ENCODE peak calls at places on chromosomes 3 and 15, in seven cellular contexts. I is bronchial epithelial cell; R is CD8-positive, alpha-beta T cell; C is colonic mucosa; M is CD4-positive, CD25-positive, alpha-beta regulatory T cell; B is prostate gland; Y is AG04449. D is an unnamed sample.

GRCh38 chr15:100694381-100695012 is 92.1 kb downstream of the ASB7 start:
- DNase-seq in R (no peak), B (peak; percentile 3), Y (no peak), M (no peak), I (no peak), C (peak; percentile 18), D (no peak)

GRCh38 chr15:50830477-50831354 is 65.2 kb upstream of the SPPL2A start:
- DNase-seq in B (no peak), R (no peak), I (no peak), Y (no peak), M (no peak), C (no peak), D (no peak)

GRCh38 chr3:152061296-152061695 is 187.9 kb downstream of the SUCNR1 start:
- DNase-seq in M (no peak), Y (no peak), R (no peak), C (no peak), B (no peak), I (no peak), D (no peak)

GRCh38 chr3:147152476-147152875 is 253.9 kb downstream of the ZIC4 start:
- DNase-seq in C (no peak), R (no peak), M (no peak), B (no peak), Y (no peak), I (no peak), D (no peak)

GRCh38 chr3:65170357-65171090 is 482.7 kb upstream of the ADAMTS9 start:
- DNase-seq in C (peak; percentile 49), R (no peak), M (no peak), Y (no peak), I (peak; percentile 21), B (peak; percentile 24), D (peak; percentile 12)

GRCh38 chr15:85430406-85431204 is 50.2 kb downstream of the AKAP13 start:
- DNase-seq in B (no peak), C (no peak), I (no peak), M (no peak), Y (no peak), R (no peak), D (no peak)

GRCh38 chr3:104612218-104612617 is 754.5 kb upstream of the ALCAM start:
- DNase-seq in B (peak; percentile 43), M (no peak), C (peak; percentile 55), I (no peak), Y (no peak), R (no peak), D (no peak)

GRCh38 chr3:23183731-23184130 is 19.4 kb upstream of the UBE2E2 start:
- DNase-seq in B (peak; percentile 16), I (peak; percentile 59), M (no peak), C (peak; percentile 32), R (no peak), Y (peak; percentile 10), D (no peak)

GRCh38 chr15:58348095-58348812 is 83.5 kb upstream of the LIPC start:
- DNase-seq in B (no peak), R (no peak), M (no peak), C (no peak), I (no peak), Y (no peak), D (peak; percentile 33)

GRCh38 chr15:25179673-25180511 is 225.1 kb downstream of the SNRPN start:
- DNase-seq in Y (no peak), M (no peak), R (peak; percentile 1), C (no peak), I (no peak), B (peak; percentile 2), D (no peak)

GRCh38 chr15:74865316-74865715 is 7.8 kb downstream of the SCAMP2 start:
- DNase-seq in B (no peak), M (no peak), C (no peak), I (peak; percentile 51), Y (no peak), R (no peak), D (no peak)

GRCh38 chr3:168678730-168679129 is 583.0 kb upstream of the GOLIM4 start:
- DNase-seq in B (no peak), R (no peak), C (no peak), M (no peak), Y (no peak), I (peak; percentile 45), D (no peak)

GRCh38 chr3:185030399-185030798 is 122.5 kb downstream of the C3orf70 start:
- DNase-seq in M (no peak), Y (no peak), B (no peak), C (no peak), R (no peak), I (no peak), D (no peak)

GRCh38 chr15:96230557-96231181 is 99.8 kb upstream of the NR2F2 start:
- DNase-seq in I (peak; percentile 96), Y (no peak), M (no peak), B (no peak), C (no peak), R (no peak), D (no peak)

GRCh38 chr3:189099031-189099471 is 72.7 kb upstream of the TPRG1 start:
- DNase-seq in I (no peak), Y (no peak), B (no peak), C (peak; percentile 51), M (no peak), R (no peak), D (no peak)

GRCh38 chr15:23854535-23855252 is 167.6 kb upstream of the NDN start:
- DNase-seq in Y (no peak), R (no peak), B (no peak), C (no peak), M (no peak), I (no peak), D (peak; percentile 5)

DNA sequence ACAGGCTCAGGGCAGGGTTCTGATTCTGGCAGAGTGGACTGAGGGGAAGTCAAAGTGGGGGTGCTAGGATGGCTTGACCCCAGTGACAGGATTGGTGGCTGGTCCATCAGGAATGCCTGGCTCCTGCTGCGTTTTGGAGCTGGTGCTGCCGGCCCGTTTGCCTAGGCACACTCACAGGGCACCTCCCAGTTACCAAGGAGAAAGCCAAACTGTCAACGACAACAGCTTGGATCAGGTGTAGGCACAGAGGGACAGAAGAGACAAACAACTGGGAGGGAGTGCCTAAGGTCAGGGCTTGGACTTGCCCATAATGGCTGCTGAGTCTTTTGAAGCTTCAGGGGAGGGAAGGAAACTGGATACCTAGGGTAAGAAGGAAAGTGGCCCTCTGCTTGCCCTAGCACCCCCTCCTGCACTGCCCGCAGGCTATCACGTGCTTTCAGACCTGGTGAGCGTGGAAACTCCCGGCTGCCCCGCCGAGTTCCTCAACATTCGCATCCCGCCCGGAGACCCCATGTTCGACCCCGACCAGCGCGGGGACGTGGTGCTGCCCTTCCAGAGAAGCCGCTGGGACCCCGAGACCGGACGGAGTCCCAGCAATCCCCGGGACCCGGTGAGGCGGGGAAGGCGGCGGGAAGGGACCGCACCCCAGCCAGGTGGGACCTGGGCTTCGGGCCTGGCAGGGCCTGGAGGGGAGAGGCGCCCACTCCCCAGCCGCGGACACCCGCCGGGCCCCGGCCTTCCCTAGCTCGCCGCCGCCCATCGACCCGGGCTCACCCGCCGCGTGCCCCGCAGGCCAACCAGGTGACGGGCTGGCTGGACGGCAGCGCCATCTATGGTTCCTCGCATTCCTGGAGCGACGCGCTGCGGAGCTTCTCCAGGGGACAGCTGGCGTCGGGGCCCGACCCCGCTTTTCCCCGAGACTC is 5.1 kb downstream of the DUOX1 start:
- DNase-seq in M (no peak), Y (no peak), I (no peak), R (peak; percentile 35), B (no peak), C (peak; percentile 64), D (no peak)
- H3K4me3 ChIP-seq in M (no peak overlapping the region), Y (no peak overlapping the region), I (no peak overlapping the region), R (no peak overlapping the region), B (no peak overlapping the region), C (peak overlapping the region; percentile 12), D (no peak overlapping the region)

GRCh38 chr3:79983063-79983561 is 215.3 kb upstream of the ROBO1 start:
- DNase-seq in R (no peak), C (no peak), Y (no peak), I (no peak), B (no peak), M (no peak), D (no peak)
- H3K4me3 ChIP-seq in R (no peak overlapping the region), C (no peak overlapping the region), Y (no peak overlapping the region), I (no peak overlapping the region), B (no peak overlapping the region), M (no peak overlapping the region), D (no peak overlapping the region)

GRCh38 chr3:25781758-25782594 is 1.3 kb downstream of the NGLY1 start:
- DNase-seq in I (no peak), M (no peak), R (no peak), Y (no peak), C (no peak), B (no peak), D (no peak)

GRCh38 chr3:25780618-25781017 is 2.6 kb downstream of the NGLY1 start:
- DNase-seq in M (no peak), Y (no peak), C (no peak), R (no peak), B (no peak), I (no peak), D (no peak)

GRCh38 chr3:25782938-25783660 is at the start of gene NGLY1:
- DNase-seq in B (peak; percentile 86), M (peak; percentile 79), R (peak; percentile 85), I (peak; percentile 47), Y (no peak), C (peak; percentile 88), D (peak; percentile 71)

GRCh38 chr3:25782636-25782937 is 656 bp downstream of the NGLY1 start:
- DNase-seq in Y (no peak), M (no peak), R (no peak), B (no peak), I (no peak), C (no peak), D (no peak)

DNA sequence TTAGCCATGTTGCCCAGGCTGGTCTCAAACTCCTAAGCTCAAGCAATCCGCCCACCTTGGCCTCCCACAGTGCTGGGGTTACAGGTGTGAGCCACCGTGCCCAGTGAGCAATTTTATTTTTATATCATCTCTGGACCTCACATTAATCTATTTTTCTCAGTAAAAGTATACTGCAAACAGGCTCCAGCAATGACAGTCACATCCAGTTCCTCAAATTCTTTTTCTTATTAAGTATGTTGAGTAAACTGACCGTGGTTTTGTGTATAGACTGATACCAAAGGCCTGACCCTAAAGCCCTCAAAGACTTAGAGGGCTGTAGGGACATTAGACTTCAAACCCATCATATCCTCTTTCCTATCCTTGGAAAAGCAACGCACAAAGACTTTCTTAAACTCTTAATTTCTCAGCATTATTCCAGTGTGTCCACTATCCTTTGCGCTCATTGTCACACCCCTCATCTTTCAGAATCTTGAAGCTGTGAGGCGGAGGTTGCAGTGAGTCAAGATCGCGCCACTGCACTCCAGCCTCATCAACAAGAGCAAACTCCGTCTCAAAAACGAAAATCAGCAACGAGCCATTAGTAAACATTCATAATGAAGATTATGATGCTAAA is 2.0 kb downstream of the NGLY1 start:
- DNase-seq in Y (no peak), I (no peak), R (no peak), B (no peak), M (no peak), C (no peak), D (no peak)
- H3K4me3 ChIP-seq in Y (no peak overlapping the region), I (no peak overlapping the region), R (no peak overlapping the region), B (no peak overlapping the region), M (peak overlapping the region; percentile 92), C (no peak overlapping the region), D (peak overlapping the region; percentile 87)

DNA sequence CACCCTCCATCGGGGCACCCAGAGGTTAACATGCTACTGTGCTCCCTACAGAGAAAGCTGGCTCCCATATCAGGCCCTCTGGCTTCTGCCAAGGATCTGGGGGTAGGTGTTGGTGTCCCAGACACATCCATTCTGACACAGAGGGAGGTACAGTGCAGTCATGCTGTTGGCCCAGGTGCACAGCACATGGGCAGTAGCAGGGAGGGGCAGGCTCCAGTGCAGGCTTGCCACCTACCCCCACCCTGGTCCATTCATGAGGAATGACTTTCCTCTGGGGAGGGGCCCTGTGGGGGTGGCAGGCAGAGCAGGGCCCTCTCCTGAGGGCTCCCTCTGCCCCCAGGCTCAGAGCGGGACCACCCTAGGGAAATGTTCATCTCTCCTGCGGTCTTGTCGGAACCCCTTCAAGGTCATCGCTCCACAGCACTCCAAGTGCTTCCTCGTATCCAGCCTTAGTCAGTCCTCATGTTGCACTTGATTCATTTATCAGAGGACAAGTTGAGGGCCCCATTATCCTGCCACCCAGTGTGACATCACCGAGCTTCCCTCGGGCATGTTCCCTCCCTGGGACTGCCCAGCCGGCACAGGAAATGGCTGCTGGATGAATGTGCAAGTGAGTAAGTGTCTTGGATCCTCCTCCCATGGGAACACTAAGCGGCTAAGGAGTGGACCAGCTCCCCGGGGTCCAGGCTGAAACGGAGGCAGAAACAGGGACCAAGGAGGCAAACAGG is 10.0 kb downstream of the DUSP7 start:
- DNase-seq in Y (peak; percentile 98), C (no peak), B (no peak), I (peak; percentile 99), M (no peak), R (no peak), D (no peak)
- H3K4me3 ChIP-seq in Y (peak overlapping the region; percentile 32), C (no peak overlapping the region), B (no peak overlapping the region), I (no peak overlapping the region), M (no peak overlapping the region), R (no peak overlapping the region), D (no peak overlapping the region)

D was measured in Jurkat, Clone E6-1.